ENCODE peak calls at places on chromosomes 11 and 22, in ten cellular contexts. Q is A549; N is mucosa of descending colon; C is HFF-Myc; K is fibroblast of pulmonary artery; W is foreskin keratinocyte; P is choroid plexus epithelial cell; L is CD8-positive, alpha-beta T cell; H is stomach; A is RWPE1. I is an unnamed sample.

GRCh38 chr11:57116654-57117053 is 65.1 kb upstream of the LRRC55 start:
- DNase-seq in Q (peak; percentile 54), N (peak; percentile 41), C (peak; percentile 11), K (peak; percentile 70), W (peak; percentile 61), P (peak; percentile 66), L (no peak), H (peak; percentile 29), A (peak; percentile 61), I (peak; percentile 66)

GRCh38 chr11:125886997-125887372 is 483 bp upstream of the HYLS1 start:
- DNase-seq in Q (peak; percentile 67), N (peak; percentile 66), C (no peak), K (peak; percentile 12), W (no peak), P (peak; percentile 32), L (peak; percentile 56), H (no peak), A (no peak), I (peak; percentile 47)

GRCh38 chr11:13667245-13667644 is 1.2 kb upstream of the FAR1 start:
- DNase-seq in Q (no peak), N (no peak), C (no peak), K (no peak), W (peak; percentile 48), P (peak; percentile 8), L (no peak), H (no peak), A (no peak), I (peak; percentile 52)

GRCh38 chr11:13238879-13239514 is 38.6 kb upstream of the BMAL1 start:
- DNase-seq in Q (peak; percentile 55), N (peak; percentile 38), C (no peak), K (peak; percentile 65), W (peak; percentile 32), P (peak; percentile 69), L (peak; percentile 33), H (peak; percentile 54), A (peak; percentile 58), I (peak; percentile 63)

GRCh38 chr11:81963018-81963417 is 770.6 kb downstream of the FAM181B start:
- DNase-seq in Q (peak; percentile 4), N (no peak), C (no peak), K (peak; percentile 44), W (no peak), P (peak; percentile 52), L (no peak), H (no peak), A (peak; percentile 1), I (no peak)

GRCh38 chr22:46845281-46846153 is 83.1 kb downstream of the TBC1D22A start:
- DNase-seq in Q (peak; percentile 12), N (no peak), C (no peak), K (peak; percentile 81), W (no peak), P (peak; percentile 83), L (no peak), H (no peak), A (no peak), I (peak; percentile 50)

GRCh38 chr11:47394322-47395224 is 13.8 kb upstream of the SLC39A13 start:
- DNase-seq in Q (no peak), N (peak; percentile 65), C (no peak), K (peak; percentile 73), W (no peak), P (peak; percentile 88), L (peak; percentile 47), H (peak; percentile 52), A (no peak), I (no peak)

GRCh38 chr22:34161724-34162123 is 241.4 kb upstream of the LARGE1 start:
- DNase-seq in Q (no peak), N (no peak), C (no peak), K (no peak), W (no peak), P (no peak), L (no peak), H (no peak), A (no peak), I (no peak)

GRCh38 chr22:49586244-49586748 is 241.4 kb downstream of the BRD1 start:
- DNase-seq in Q (peak; percentile 40), N (no peak), C (no peak), K (no peak), W (no peak), P (no peak), L (no peak), H (no peak), A (no peak), I (no peak)

GRCh38 chr22:47634342-47634741 is 871.9 kb downstream of the TBC1D22A start:
- DNase-seq in Q (no peak), N (no peak), C (no peak), K (no peak), W (no peak), P (no peak), L (no peak), H (no peak), A (no peak), I (no peak)

GRCh38 chr11:72232260-72233055 is 7.9 kb downstream of the INPPL1 start:
- DNase-seq in Q (no peak), N (no peak), C (no peak), K (no peak), W (no peak), P (no peak), L (no peak), H (no peak), A (no peak), I (no peak)

GRCh38 chr22:45692549-45692948 is 20.9 kb downstream of the ATXN10 start:
- DNase-seq in Q (peak; percentile 60), N (no peak), C (no peak), K (peak; percentile 61), W (no peak), P (peak; percentile 58), L (no peak), H (no peak), A (no peak), I (no peak)

GRCh38 chr22:36764060-36764459 is 11.9 kb downstream of the IFT27 start:
- DNase-seq in Q (no peak), N (no peak), C (no peak), K (no peak), W (peak; percentile 39), P (no peak), L (no peak), H (no peak), A (no peak), I (peak; percentile 39)

GRCh38 chr11:86291466-86292262 is 10.4 kb upstream of the HIKESHI start:
- DNase-seq in Q (peak; percentile 49), N (peak; percentile 37), C (peak; percentile 41), K (peak; percentile 64), W (peak; percentile 68), P (peak; percentile 55), L (peak; percentile 53), H (peak; percentile 47), A (peak; percentile 45), I (peak; percentile 76)

GRCh38 chr11:34632105-34632780 is 11.3 kb downstream of the EHF start:
- DNase-seq in Q (peak; percentile 41), N (no peak), C (no peak), K (no peak), W (no peak), P (no peak), L (no peak), H (peak; percentile 59), A (no peak), I (no peak)

GRCh38 chr22:42150727-42151590 is 20.3 kb upstream of the CYP2D6 start:
- DNase-seq in Q (no peak), N (no peak), C (no peak), K (no peak), W (no peak), P (no peak), L (no peak), H (no peak), A (no peak), I (no peak)

GRCh38 chr11:36583667-36584066 is 10.6 kb upstream of the IFTAP start:
- DNase-seq in Q (no peak), N (no peak), C (no peak), K (no peak), W (no peak), P (no peak), L (no peak), H (no peak), A (no peak), I (no peak)
- TF ChIP-seq CTCF in Q (no peak), N (no peak), C (no peak), K (no peak), W (no peak), P (no peak), L (no peak), H (no peak), A (no peak), I (no peak)

DNA sequence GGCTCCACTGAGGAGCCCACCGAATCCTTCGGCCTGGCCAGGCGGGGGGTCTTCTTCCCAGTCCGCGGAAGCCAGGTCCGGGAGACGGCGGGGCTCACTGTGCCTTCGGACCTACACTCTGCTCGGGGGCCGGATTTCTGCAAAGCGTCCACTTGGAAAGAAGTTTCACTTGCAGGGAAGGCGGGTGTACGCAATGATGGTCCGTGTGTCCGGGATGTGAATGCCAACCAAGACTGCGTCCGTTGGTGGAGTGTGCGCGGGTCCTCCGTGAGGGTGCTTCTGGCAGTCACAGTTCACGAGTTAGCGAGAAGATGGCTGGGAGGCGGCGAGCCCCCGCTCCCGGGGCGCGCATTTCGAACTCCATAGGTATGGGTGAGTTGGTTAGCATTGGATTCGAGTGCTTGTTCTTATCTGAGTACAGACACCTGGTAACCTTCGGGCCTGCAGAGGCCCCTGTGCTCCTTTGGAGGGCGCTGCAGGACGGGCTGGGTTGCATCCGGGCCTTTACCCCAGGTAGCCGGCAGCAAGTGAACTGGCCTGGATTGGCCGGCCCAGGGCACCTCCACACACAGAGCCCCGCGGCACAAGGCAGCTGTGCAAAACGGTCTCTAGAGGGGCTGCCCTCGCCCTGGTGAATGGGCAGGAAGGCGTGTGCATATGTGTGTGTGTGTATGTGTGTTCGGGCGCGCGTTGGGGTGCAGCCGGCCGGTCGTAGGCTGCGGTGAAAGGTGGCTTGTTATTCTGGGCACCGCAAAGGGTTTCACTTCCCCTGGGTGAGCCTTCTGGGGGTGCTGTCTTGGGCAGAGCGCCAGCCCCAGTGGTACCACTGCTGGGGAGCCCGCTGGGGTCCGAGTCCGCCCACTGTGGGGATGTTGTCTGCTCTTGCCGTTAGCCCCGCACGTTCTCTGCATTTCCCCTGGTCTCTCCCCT is 13.3 kb upstream of the CYP2R1 start:
- DNase-seq in Q (peak; percentile 49), N (peak; percentile 57), C (no peak), K (peak; percentile 35), W (no peak), P (peak; percentile 55), L (peak; percentile 83), H (peak; percentile 43), A (no peak), I (peak; percentile 18)
- TF ChIP-seq CTCF in Q (no peak), N (peak; percentile 4), C (peak; percentile 18), K (peak; percentile 46), W (peak; percentile 26), P (peak; percentile 62), L (peak; percentile 69), H (no peak), A (peak; percentile 32), I (peak; percentile 40)

GRCh38 chr22:30636226-30637077 is 871 bp downstream of the SLC35E4 start:
- DNase-seq in Q (peak; percentile 15), N (peak; percentile 66), C (no peak), K (no peak), W (peak; percentile 17), P (no peak), L (peak; percentile 26), H (peak; percentile 28), A (no peak), I (peak; percentile 27)
- TF ChIP-seq CTCF in Q (no peak), N (no peak), C (no peak), K (no peak), W (no peak), P (no peak), L (no peak), H (no peak), A (no peak), I (no peak)

DNA sequence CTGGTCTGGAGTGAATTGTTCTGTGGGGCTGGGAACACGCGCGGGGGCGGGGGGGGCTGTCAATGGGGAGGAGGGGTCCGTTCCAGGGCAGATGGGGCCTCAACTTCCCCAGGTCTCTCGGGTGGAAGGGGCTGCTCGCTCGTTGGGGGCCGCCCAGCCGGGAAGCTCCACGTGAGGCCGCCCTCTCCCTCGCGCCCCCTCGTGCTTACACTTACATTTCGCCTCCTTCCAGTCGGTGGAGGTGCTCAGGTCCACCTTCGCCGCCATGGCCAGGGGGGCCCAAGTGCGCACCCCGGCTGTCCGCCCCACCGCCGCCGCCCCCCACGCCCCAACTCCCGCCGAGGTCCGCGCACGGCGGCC is 451 bp downstream of the MACROD1 start:
- DNase-seq in Q (peak; percentile 48), N (no peak), C (no peak), K (no peak), W (no peak), P (no peak), L (no peak), H (no peak), A (no peak), I (peak; percentile 25)
- TF ChIP-seq CTCF in Q (peak; percentile 18), N (no peak), C (no peak), K (no peak), W (no peak), P (no peak), L (no peak), H (no peak), A (no peak), I (no peak)